ENCODE peak calls at places on chromosomes 3 and 15, in eight cellular contexts. H is substantia nigra; C is A172; S is NCI-H1105 treated with DMSO at 0.1 percent for 48 hours; U is sigmoid colon; B is CD4-positive, alpha-beta T cell; L is upper lobe of left lung; A is NCI-H1417. F is an unnamed sample.

GRCh38 chr3:188001926-188002325 is 152.0 kb upstream of the LPP start:
- DNase-seq in H (no peak), C (no peak), S (no peak), U (no peak), B (no peak), L (no peak), A (no peak), F (no peak)

GRCh38 chr15:63338170-63338569 is 43.5 kb downstream of the CA12 start:
- DNase-seq in H (no peak), C (no peak), S (no peak), U (no peak), B (no peak), L (no peak), A (no peak), F (no peak)

GRCh38 chr3:14148041-14148985 is 23.5 kb downstream of the TMEM43 start:
- DNase-seq in H (no peak), C (no peak), S (peak), U (no peak), B (no peak), L (peak), A (no peak), F (no peak)

GRCh38 chr3:187744169-187745151 is 808 bp downstream of the BCL6 start:
- DNase-seq in H (no peak), C (peak), S (peak), U (peak), B (peak), L (peak), A (peak), F (no peak)

GRCh38 chr3:51445544-51446280 is 54.1 kb downstream of the DCAF1 start:
- DNase-seq in H (no peak), C (no peak), S (no peak), U (no peak), B (no peak), L (peak), A (no peak), F (no peak)

GRCh38 chr15:101137312-101137940 is 114.4 kb downstream of the CHSY1 start:
- DNase-seq in H (no peak), C (no peak), S (no peak), U (no peak), B (no peak), L (peak), A (no peak), F (no peak)

GRCh38 chr3:88433572-88433971 is 283.8 kb downstream of the C3orf38 start:
- DNase-seq in H (no peak), C (no peak), S (no peak), U (no peak), B (no peak), L (no peak), A (peak), F (no peak)

GRCh38 chr3:61765109-61765876 is 203.9 kb downstream of the PTPRG start:
- DNase-seq in H (no peak), C (peak), S (no peak), U (no peak), B (no peak), L (no peak), A (no peak), F (no peak)

GRCh38 chr3:42336103-42336502 is 70.1 kb upstream of the CCK start:
- DNase-seq in H (no peak), C (no peak), S (no peak), U (no peak), B (no peak), L (no peak), A (no peak), F (no peak)

GRCh38 chr3:190883973-190884832 is 21.7 kb upstream of the GMNC start:
- DNase-seq in H (peak), C (peak), S (peak), U (no peak), B (no peak), L (no peak), A (peak), F (no peak)

GRCh38 chr15:98217356-98217755 is 256.9 kb downstream of the ARRDC4 start:
- DNase-seq in H (no peak), C (no peak), S (no peak), U (no peak), B (no peak), L (no peak), A (no peak), F (no peak)

GRCh38 chr15:99432271-99433025 is 133.3 kb upstream of the MEF2A start:
- DNase-seq in H (no peak), C (no peak), S (no peak), U (peak), B (no peak), L (peak), A (no peak), F (peak)

GRCh38 chr15:47733085-47733484 is 15.8 kb downstream of the SEMA6D start:
- DNase-seq in H (no peak), C (no peak), S (no peak), U (no peak), B (no peak), L (no peak), A (no peak), F (no peak)

GRCh38 chr3:64837126-64837738 is 149.4 kb upstream of the ADAMTS9 start:
- DNase-seq in H (peak), C (no peak), S (no peak), U (no peak), B (no peak), L (no peak), A (no peak), F (no peak)

GRCh38 chr15:70140543-70141375 is 43.0 kb upstream of the TLE3 start:
- DNase-seq in H (no peak), C (peak), S (no peak), U (no peak), B (no peak), L (peak), A (peak), F (no peak)

GRCh38 chr15:64251658-64252057 is 88.8 kb upstream of the PPIB start:
- DNase-seq in H (no peak), C (no peak), S (no peak), U (no peak), B (no peak), L (no peak), A (no peak), F (no peak)

GRCh38 chr3:172043766-172044165 is 4.4 kb downstream of the FNDC3B start:
- DNase-seq in H (no peak), C (no peak), S (no peak), U (no peak), B (no peak), L (no peak), A (no peak), F (no peak)

GRCh38 chr3:151011427-151011826 is 38.9 kb upstream of the CLRN1 start:
- DNase-seq in H (no peak), C (peak), S (peak), U (no peak), B (no peak), L (no peak), A (peak), F (no peak)

GRCh38 chr3:191627064-191627463 is 166.1 kb downstream of the PYDC2 start:
- DNase-seq in H (no peak), C (no peak), S (no peak), U (no peak), B (no peak), L (no peak), A (no peak), F (no peak)

GRCh38 chr15:45645026-45645980 is 10.5 kb downstream of the SQOR start:
- DNase-seq in H (no peak), C (no peak), S (no peak), U (no peak), B (no peak), L (peak), A (no peak), F (no peak)

GRCh38 chr3:183210341-183210740 is 42.7 kb upstream of the B3GNT5 start:
- DNase-seq in H (no peak), C (no peak), S (no peak), U (no peak), B (no peak), L (no peak), A (no peak), F (no peak)

GRCh38 chr15:62124176-62124952 is 40.7 kb downstream of the C2CD4B start:
- DNase-seq in H (no peak), C (peak), S (no peak), U (no peak), B (no peak), L (no peak), A (peak), F (no peak)

GRCh38 chr3:14583543-14584091 is 43.5 kb upstream of the GRIP2 start:
- DNase-seq in H (no peak), C (no peak), S (no peak), U (no peak), B (no peak), L (no peak), A (no peak), F (no peak)

GRCh38 chr3:151918253-151919029 is 45.0 kb downstream of the SUCNR1 start:
- DNase-seq in H (no peak), C (peak), S (peak), U (no peak), B (no peak), L (no peak), A (peak), F (no peak)

GRCh38 chr3:138186216-138186615 is 885 bp upstream of the ARMC8 start:
- DNase-seq in H (no peak), C (no peak), S (no peak), U (no peak), B (no peak), L (no peak), A (peak), F (no peak)

GRCh38 chr3:52253314-52254260 is 8.0 kb downstream of the PPM1M start:
- DNase-seq in H (no peak), C (no peak), S (no peak), U (no peak), B (peak), L (peak), A (no peak), F (no peak)

GRCh38 chr3:135352213-135352612 is 557.2 kb downstream of the EPHB1 start:
- DNase-seq in H (no peak), C (no peak), S (no peak), U (no peak), B (no peak), L (no peak), A (no peak), F (no peak)

GRCh38 chr15:39239562-39239961 is 341.3 kb upstream of the THBS1 start:
- DNase-seq in H (no peak), C (peak), S (no peak), U (no peak), B (no peak), L (no peak), A (no peak), F (no peak)

GRCh38 chr3:124934577-124934976 is at the start of gene MUC13:
- DNase-seq in H (no peak), C (no peak), S (no peak), U (no peak), B (no peak), L (no peak), A (no peak), F (no peak)

GRCh38 chr3:146161725-146162047 is 702 bp upstream of the PLOD2 start:
- DNase-seq in H (no peak), C (peak), S (peak), U (peak), B (no peak), L (peak), A (peak), F (no peak)

GRCh38 chr3:112499328-112499727 is at the start of gene BTLA:
- DNase-seq in H (no peak), C (no peak), S (no peak), U (no peak), B (no peak), L (no peak), A (no peak), F (no peak)

GRCh38 chr3:168794427-168794826 is 698.7 kb upstream of the GOLIM4 start:
- DNase-seq in H (no peak), C (no peak), S (no peak), U (no peak), B (no peak), L (no peak), A (peak), F (no peak)

GRCh38 chr15:90463381-90463780 is 66.3 kb upstream of the CRTC3 start:
- DNase-seq in H (peak), C (peak), S (no peak), U (no peak), B (no peak), L (no peak), A (no peak), F (no peak)

GRCh38 chr3:54120657-54121403 is 1.5 kb upstream of the CACNA2D3 start:
- DNase-seq in H (no peak), C (peak), S (peak), U (peak), B (no peak), L (no peak), A (peak), F (no peak)

GRCh38 chr3:50539356-50539838 is 28.1 kb downstream of the C3orf18 start:
- DNase-seq in H (no peak), C (no peak), S (no peak), U (no peak), B (no peak), L (no peak), A (no peak), F (no peak)

GRCh38 chr3:153595186-153595815 is 433.3 kb downstream of the RAP2B start:
- DNase-seq in H (no peak), C (peak), S (peak), U (no peak), B (no peak), L (no peak), A (peak), F (no peak)